ENCODE peak calls at places on chromosomes 7 and 10, in six cellular contexts. One of them, this sample, is unnamed.

GRCh38 chr10:103193820-103194529 is 903 bp upstream of the NT5C2 start:
- DNase-seq in AG08395: no peak
- DNase-seq in RWPE1: peak
- DNase-seq in activated T-cell treated with anti-CD3 and anti-CD28 coated beads, Interleukin-2, amount 50 U/mL, for 72 hours: no peak
- DNase-seq in activated CD4-positive, CD25-positive, alpha-beta regulatory T cell: no peak
- DNase-seq in A549: no peak
- DNase-seq in this sample: no peak

GRCh38 chr7:131904750-131905327 is 348.4 kb upstream of the PODXL start:
- DNase-seq in AG08395: no peak
- DNase-seq in RWPE1: no peak
- DNase-seq in activated T-cell treated with anti-CD3 and anti-CD28 coated beads, Interleukin-2, amount 50 U/mL, for 72 hours: no peak
- DNase-seq in activated CD4-positive, CD25-positive, alpha-beta regulatory T cell: no peak
- DNase-seq in A549: no peak
- DNase-seq in this sample: no peak

GRCh38 chr7:31095286-31096197 is 43.4 kb downstream of the ADCYAP1R1 start:
- DNase-seq in AG08395: no peak
- DNase-seq in RWPE1: no peak
- DNase-seq in activated T-cell treated with anti-CD3 and anti-CD28 coated beads, Interleukin-2, amount 50 U/mL, for 72 hours: no peak
- DNase-seq in activated CD4-positive, CD25-positive, alpha-beta regulatory T cell: no peak
- DNase-seq in A549: no peak
- DNase-seq in this sample: no peak

GRCh38 chr7:128100225-128100948 is 69.2 kb upstream of the LRRC4 start:
- DNase-seq in AG08395: no peak
- DNase-seq in RWPE1: no peak
- DNase-seq in activated T-cell treated with anti-CD3 and anti-CD28 coated beads, Interleukin-2, amount 50 U/mL, for 72 hours: no peak
- DNase-seq in activated CD4-positive, CD25-positive, alpha-beta regulatory T cell: no peak
- DNase-seq in A549: no peak
- DNase-seq in this sample: no peak

GRCh38 chr7:25117226-25118047 is 7.6 kb downstream of the CYCS start:
- DNase-seq in AG08395: no peak
- DNase-seq in RWPE1: no peak
- DNase-seq in activated T-cell treated with anti-CD3 and anti-CD28 coated beads, Interleukin-2, amount 50 U/mL, for 72 hours: no peak
- DNase-seq in activated CD4-positive, CD25-positive, alpha-beta regulatory T cell: no peak
- DNase-seq in A549: no peak
- DNase-seq in this sample: peak

GRCh38 chr7:127831312-127832212 is 179.6 kb downstream of the SND1 start:
- DNase-seq in AG08395: no peak
- DNase-seq in RWPE1: no peak
- DNase-seq in activated T-cell treated with anti-CD3 and anti-CD28 coated beads, Interleukin-2, amount 50 U/mL, for 72 hours: no peak
- DNase-seq in activated CD4-positive, CD25-positive, alpha-beta regulatory T cell: no peak
- DNase-seq in A549: no peak
- DNase-seq in this sample: no peak

GRCh38 chr10:80408198-80409085 is at the start of gene PRXL2A:
- DNase-seq in AG08395: peak
- DNase-seq in RWPE1: peak
- DNase-seq in activated T-cell treated with anti-CD3 and anti-CD28 coated beads, Interleukin-2, amount 50 U/mL, for 72 hours: peak
- DNase-seq in activated CD4-positive, CD25-positive, alpha-beta regulatory T cell: peak
- DNase-seq in A549: peak
- DNase-seq in this sample: peak

GRCh38 chr10:49446031-49446430 is 50.1 kb upstream of the DRGX start:
- DNase-seq in AG08395: no peak
- DNase-seq in RWPE1: no peak
- DNase-seq in activated T-cell treated with anti-CD3 and anti-CD28 coated beads, Interleukin-2, amount 50 U/mL, for 72 hours: peak
- DNase-seq in activated CD4-positive, CD25-positive, alpha-beta regulatory T cell: no peak
- DNase-seq in A549: peak
- DNase-seq in this sample: no peak

GRCh38 chr7:79272066-79272669 is 181.3 kb downstream of the MAGI2 start:
- DNase-seq in AG08395: peak
- DNase-seq in RWPE1: peak
- DNase-seq in activated T-cell treated with anti-CD3 and anti-CD28 coated beads, Interleukin-2, amount 50 U/mL, for 72 hours: no peak
- DNase-seq in activated CD4-positive, CD25-positive, alpha-beta regulatory T cell: no peak
- DNase-seq in A549: peak
- DNase-seq in this sample: no peak